ENCODE peak calls at places on chromosomes 4 and X, in nine cellular contexts. One of them, this sample, is unnamed.

GRCh38 chr4:8435656-8436121 is 4.8 kb downstream of the ACOX3 start:
- DNase-seq in heart left ventricle: no peak
- DNase-seq in fibroblast of lung: no peak
- DNase-seq in activated CD4-positive, alpha-beta T cell treated with anti-CD3 and anti-CD28 coated beads, Interleukin-2, amount 50 U/mL, for 1 hour: no peak
- DNase-seq in mucosa of gallbladder: no peak
- DNase-seq in psoas muscle: no peak
- DNase-seq in NCI-H1436: no peak
- DNase-seq in AG09319: no peak
- DNase-seq in T-helper 9 cell: no peak
- DNase-seq in this sample: peak; percentile 56

GRCh38 chr4:91147067-91147466 is 1019.9 kb downstream of the CCSER1 start:
- DNase-seq in heart left ventricle: no peak
- DNase-seq in T-helper 9 cell: no peak
- DNase-seq in mucosa of gallbladder: no peak
- DNase-seq in fibroblast of lung: no peak
- DNase-seq in activated CD4-positive, alpha-beta T cell treated with anti-CD3 and anti-CD28 coated beads, Interleukin-2, amount 50 U/mL, for 1 hour: no peak
- DNase-seq in NCI-H1436: no peak
- DNase-seq in psoas muscle: no peak
- DNase-seq in AG09319: no peak
- DNase-seq in this sample: no peak

GRCh38 chr4:109301691-109302365 is 630 bp downstream of the COL25A1 start:
- DNase-seq in AG09319: no peak
- DNase-seq in fibroblast of lung: no peak
- DNase-seq in NCI-H1436: no peak
- DNase-seq in T-helper 9 cell: no peak
- DNase-seq in activated CD4-positive, alpha-beta T cell treated with anti-CD3 and anti-CD28 coated beads, Interleukin-2, amount 50 U/mL, for 1 hour: no peak
- DNase-seq in mucosa of gallbladder: no peak
- DNase-seq in psoas muscle: no peak
- DNase-seq in heart left ventricle: no peak
- DNase-seq in this sample: peak; percentile 20

GRCh38 chr4:180870623-180871022 is 1372.6 kb upstream of the TENM3 start:
- DNase-seq in heart left ventricle: no peak
- DNase-seq in mucosa of gallbladder: no peak
- DNase-seq in NCI-H1436: no peak
- DNase-seq in T-helper 9 cell: no peak
- DNase-seq in AG09319: no peak
- DNase-seq in activated CD4-positive, alpha-beta T cell treated with anti-CD3 and anti-CD28 coated beads, Interleukin-2, amount 50 U/mL, for 1 hour: no peak
- DNase-seq in fibroblast of lung: no peak
- DNase-seq in psoas muscle: no peak
- DNase-seq in this sample: no peak

GRCh38 chrX:51975360-51975759 is 81.9 kb downstream of the MAGED1 start:
- DNase-seq in AG09319: no peak
- DNase-seq in mucosa of gallbladder: no peak
- DNase-seq in T-helper 9 cell: no peak
- DNase-seq in fibroblast of lung: no peak
- DNase-seq in psoas muscle: no peak
- DNase-seq in heart left ventricle: no peak
- DNase-seq in NCI-H1436: no peak
- DNase-seq in activated CD4-positive, alpha-beta T cell treated with anti-CD3 and anti-CD28 coated beads, Interleukin-2, amount 50 U/mL, for 1 hour: no peak
- DNase-seq in this sample: no peak

GRCh38 chr4:48254381-48255072 is 15.1 kb downstream of the TEC start:
- DNase-seq in activated CD4-positive, alpha-beta T cell treated with anti-CD3 and anti-CD28 coated beads, Interleukin-2, amount 50 U/mL, for 1 hour: no peak
- DNase-seq in psoas muscle: no peak
- DNase-seq in AG09319: peak; percentile 86
- DNase-seq in T-helper 9 cell: no peak
- DNase-seq in NCI-H1436: no peak
- DNase-seq in mucosa of gallbladder: peak; percentile 87
- DNase-seq in fibroblast of lung: peak; percentile 98
- DNase-seq in heart left ventricle: peak; percentile 76
- DNase-seq in this sample: no peak

GRCh38 chr4:48296330-48296729 is 26.7 kb upstream of the TEC start:
- DNase-seq in T-helper 9 cell: no peak
- DNase-seq in NCI-H1436: no peak
- DNase-seq in AG09319: no peak
- DNase-seq in fibroblast of lung: peak; percentile 14
- DNase-seq in mucosa of gallbladder: no peak
- DNase-seq in psoas muscle: no peak
- DNase-seq in heart left ventricle: no peak
- DNase-seq in activated CD4-positive, alpha-beta T cell treated with anti-CD3 and anti-CD28 coated beads, Interleukin-2, amount 50 U/mL, for 1 hour: no peak
- DNase-seq in this sample: no peak

GRCh38 chrX:1734806-1735205 is 119.9 kb downstream of the ASMT start:
- DNase-seq in mucosa of gallbladder: no peak
- DNase-seq in NCI-H1436: no peak
- DNase-seq in AG09319: no peak
- DNase-seq in heart left ventricle: no peak
- DNase-seq in fibroblast of lung: no peak
- DNase-seq in psoas muscle: no peak
- DNase-seq in activated CD4-positive, alpha-beta T cell treated with anti-CD3 and anti-CD28 coated beads, Interleukin-2, amount 50 U/mL, for 1 hour: no peak
- DNase-seq in T-helper 9 cell: no peak
- DNase-seq in this sample: no peak

GRCh38 chr4:153809916-153810810 is 21.3 kb upstream of the SFRP2 start:
- DNase-seq in AG09319: no peak
- DNase-seq in T-helper 9 cell: no peak
- DNase-seq in heart left ventricle: no peak
- DNase-seq in mucosa of gallbladder: no peak
- DNase-seq in psoas muscle: no peak
- DNase-seq in NCI-H1436: no peak
- DNase-seq in activated CD4-positive, alpha-beta T cell treated with anti-CD3 and anti-CD28 coated beads, Interleukin-2, amount 50 U/mL, for 1 hour: no peak
- DNase-seq in fibroblast of lung: no peak
- DNase-seq in this sample: no peak

GRCh38 chr4:174496631-174497442 is 25.5 kb downstream of the HPGD start:
- DNase-seq in fibroblast of lung: no peak
- DNase-seq in activated CD4-positive, alpha-beta T cell treated with anti-CD3 and anti-CD28 coated beads, Interleukin-2, amount 50 U/mL, for 1 hour: no peak
- DNase-seq in psoas muscle: no peak
- DNase-seq in AG09319: no peak
- DNase-seq in NCI-H1436: no peak
- DNase-seq in heart left ventricle: no peak
- DNase-seq in T-helper 9 cell: no peak
- DNase-seq in mucosa of gallbladder: peak; percentile 25
- DNase-seq in this sample: no peak

GRCh38 chr4:10104991-10105276 is 11.7 kb downstream of the WDR1 start:
- DNase-seq in psoas muscle: no peak
- DNase-seq in activated CD4-positive, alpha-beta T cell treated with anti-CD3 and anti-CD28 coated beads, Interleukin-2, amount 50 U/mL, for 1 hour: no peak
- DNase-seq in NCI-H1436: no peak
- DNase-seq in fibroblast of lung: no peak
- DNase-seq in mucosa of gallbladder: no peak
- DNase-seq in T-helper 9 cell: no peak
- DNase-seq in AG09319: no peak
- DNase-seq in heart left ventricle: no peak
- DNase-seq in this sample: no peak

GRCh38 chrX:44747317-44747716 is 96.5 kb upstream of the DUSP21 start:
- DNase-seq in mucosa of gallbladder: no peak
- DNase-seq in AG09319: no peak
- DNase-seq in NCI-H1436: no peak
- DNase-seq in heart left ventricle: no peak
- DNase-seq in T-helper 9 cell: no peak
- DNase-seq in fibroblast of lung: no peak
- DNase-seq in psoas muscle: no peak
- DNase-seq in activated CD4-positive, alpha-beta T cell treated with anti-CD3 and anti-CD28 coated beads, Interleukin-2, amount 50 U/mL, for 1 hour: no peak
- DNase-seq in this sample: no peak

GRCh38 chr4:168654206-168655174 is 157.6 kb downstream of the PALLD start:
- DNase-seq in fibroblast of lung: no peak
- DNase-seq in activated CD4-positive, alpha-beta T cell treated with anti-CD3 and anti-CD28 coated beads, Interleukin-2, amount 50 U/mL, for 1 hour: no peak
- DNase-seq in heart left ventricle: no peak
- DNase-seq in psoas muscle: no peak
- DNase-seq in AG09319: no peak
- DNase-seq in NCI-H1436: peak; percentile 54
- DNase-seq in mucosa of gallbladder: no peak
- DNase-seq in T-helper 9 cell: no peak
- DNase-seq in this sample: no peak

GRCh38 chrX:15475486-15475885 is 17.6 kb downstream of the PIR start:
- DNase-seq in NCI-H1436: no peak
- DNase-seq in activated CD4-positive, alpha-beta T cell treated with anti-CD3 and anti-CD28 coated beads, Interleukin-2, amount 50 U/mL, for 1 hour: no peak
- DNase-seq in psoas muscle: no peak
- DNase-seq in mucosa of gallbladder: no peak
- DNase-seq in heart left ventricle: no peak
- DNase-seq in T-helper 9 cell: no peak
- DNase-seq in AG09319: no peak
- DNase-seq in fibroblast of lung: no peak
- DNase-seq in this sample: no peak

GRCh38 chr4:93063325-93063724 is 759.6 kb downstream of the GRID2 start:
- DNase-seq in mucosa of gallbladder: no peak
- DNase-seq in fibroblast of lung: no peak
- DNase-seq in AG09319: no peak
- DNase-seq in activated CD4-positive, alpha-beta T cell treated with anti-CD3 and anti-CD28 coated beads, Interleukin-2, amount 50 U/mL, for 1 hour: no peak
- DNase-seq in psoas muscle: no peak
- DNase-seq in heart left ventricle: no peak
- DNase-seq in T-helper 9 cell: no peak
- DNase-seq in NCI-H1436: no peak
- DNase-seq in this sample: no peak

GRCh38 chr4:154982187-154983047 is 201.3 kb downstream of the RBM46 start:
- DNase-seq in NCI-H1436: no peak
- DNase-seq in mucosa of gallbladder: peak; percentile 60
- DNase-seq in fibroblast of lung: peak; percentile 25
- DNase-seq in psoas muscle: peak; percentile 13
- DNase-seq in T-helper 9 cell: peak; percentile 7
- DNase-seq in activated CD4-positive, alpha-beta T cell treated with anti-CD3 and anti-CD28 coated beads, Interleukin-2, amount 50 U/mL, for 1 hour: peak; percentile 5
- DNase-seq in heart left ventricle: peak; percentile 16
- DNase-seq in AG09319: peak; percentile 8
- DNase-seq in this sample: peak; percentile 49

GRCh38 chrX:22164770-22165388 is 107.8 kb upstream of the CBLL2 start:
- DNase-seq in psoas muscle: no peak
- DNase-seq in fibroblast of lung: peak; percentile 66
- DNase-seq in NCI-H1436: no peak
- DNase-seq in heart left ventricle: no peak
- DNase-seq in AG09319: no peak
- DNase-seq in mucosa of gallbladder: no peak
- DNase-seq in T-helper 9 cell: no peak
- DNase-seq in activated CD4-positive, alpha-beta T cell treated with anti-CD3 and anti-CD28 coated beads, Interleukin-2, amount 50 U/mL, for 1 hour: no peak
- DNase-seq in this sample: no peak

This sample was measured in B cell.